ENCODE peak calls at places on chromosomes 2 and 18, in nine cellular contexts. A is heart left ventricle; Y is NCI-H1105; S is gastrocnemius medialis; I is T-helper 1 cell; C is T1000; W is C1 segment of cervical spinal cord; Q is stimulated activated CD8-positive, alpha-beta memory T cell treated with anti-CD3 and anti-CD28 coated beads, Interleukin-15, amount 100 ng/mL, for 24 hours; B is NCI-H1092 treated with DMSO at 0.1 percent for 48 hours. P is an unnamed sample.

GRCh38 chr2:110877031-110877827 is 144.9 kb downstream of the ACOXL start:
- DNase-seq in B (no peak), S (no peak), I (no peak), Y (no peak), W (no peak), C (no peak), A (no peak), Q (no peak), P (no peak)

GRCh38 chr2:62266433-62267038 is 70.6 kb downstream of the B3GNT2 start:
- DNase-seq in Q (no peak), S (no peak), W (no peak), A (no peak), Y (no peak), I (no peak), B (no peak), C (no peak), P (no peak)

GRCh38 chr2:109614715-109615636 is 812 bp downstream of the SOWAHC start:
- DNase-seq in I (no peak), C (peak), B (peak), S (no peak), W (no peak), Y (no peak), A (peak), Q (no peak), P (peak)

GRCh38 chr18:22167471-22168151 is 1.8 kb upstream of the GATA6 start:
- DNase-seq in B (no peak), W (no peak), C (no peak), A (no peak), Q (no peak), I (no peak), S (no peak), Y (no peak), P (peak)

GRCh38 chr2:69156624-69157023 is 143.6 kb downstream of the ANTXR1 start:
- DNase-seq in Y (no peak), W (no peak), Q (no peak), S (no peak), I (no peak), C (no peak), A (no peak), B (no peak), P (no peak)

GRCh38 chr2:173574713-173575112 is 220.0 kb downstream of the CDCA7 start:
- DNase-seq in Y (no peak), W (no peak), C (no peak), Q (no peak), B (no peak), A (no peak), S (no peak), I (no peak), P (no peak)

GRCh38 chr2:61633250-61633649 is 95.1 kb upstream of the XPO1 start:
- DNase-seq in A (no peak), Y (no peak), S (no peak), Q (no peak), I (no peak), B (no peak), C (no peak), W (no peak), P (no peak)

GRCh38 chr2:1502891-1503304 is 89.6 kb downstream of the TPO start:
- DNase-seq in Y (no peak), Q (no peak), W (no peak), I (no peak), S (no peak), B (no peak), C (no peak), A (no peak), P (peak)